ENCODE peak calls at places on chromosome 6, in seven cellular contexts. V is smooth muscle cell of the brain vasculature, R is AG08395, X is amygdala, K is AG08396, W is iPS-NIHi11, M is mammary epithelial cell. O is an unnamed sample.

GRCh38 chr6:16521528-16521927 is 239.7 kb downstream of the ATXN1 start:
- DNase-seq in V (no peak), R (no peak), X (no peak), K (no peak), W (no peak), M (no peak), O (no peak)

GRCh38 chr6:161498359-161498758 is 224.5 kb upstream of the AGPAT4 start:
- DNase-seq in V (no peak), R (peak), X (no peak), K (peak), W (peak), M (peak), O (no peak)

GRCh38 chr6:48472535-48472934 is 361.5 kb upstream of the PTCHD4 start:
- DNase-seq in V (no peak), R (no peak), X (no peak), K (no peak), W (no peak), M (no peak), O (no peak)

GRCh38 chr6:153553627-153554026 is 422.5 kb upstream of the RGS17 start:
- DNase-seq in V (no peak), R (no peak), X (no peak), K (peak), W (peak), M (peak), O (no peak)

GRCh38 chr6:149190228-149190831 is 127.2 kb upstream of the TAB2 start:
- DNase-seq in V (no peak), R (no peak), X (no peak), K (no peak), W (no peak), M (peak), O (peak)

GRCh38 chr6:18221288-18221615 is 43.1 kb downstream of the DEK start:
- DNase-seq in V (no peak), R (no peak), X (no peak), K (no peak), W (no peak), M (no peak), O (no peak)

GRCh38 chr6:143940011-143940597 is 68.0 kb downstream of the PLAGL1 start:
- DNase-seq in V (no peak), R (peak), X (no peak), K (peak), W (peak), M (peak), O (peak)

GRCh38 chr6:84836366-84836765 is 72.0 kb upstream of the TBX18 start:
- DNase-seq in V (no peak), R (no peak), X (no peak), K (no peak), W (no peak), M (peak), O (no peak)

GRCh38 chr6:142088858-142089216 is 43.9 kb upstream of the GJE1 start:
- DNase-seq in V (no peak), R (peak), X (no peak), K (peak), W (peak), M (peak), O (no peak)

GRCh38 chr6:43867246-43867645 is 97.2 kb downstream of the VEGFA start:
- DNase-seq in V (no peak), R (no peak), X (no peak), K (no peak), W (no peak), M (no peak), O (no peak)